ENCODE peak calls at places on chromosomes 3 and 15, in eight cellular contexts. R, A, J, L, D, Y, T and O are unnamed samples.

GRCh38 chr15:70066422-70066821 is 31.3 kb downstream of the TLE3 start:
- DNase-seq in R (no peak), A (no peak), J (no peak), L (no peak), D (no peak), Y (peak; percentile 43), T (no peak), O (no peak)

GRCh38 chr3:71376499-71376898 is 207.0 kb downstream of the FOXP1 start:
- DNase-seq in R (no peak), A (no peak), J (no peak), L (no peak), D (no peak), Y (no peak), T (no peak), O (no peak)

GRCh38 chr15:92623435-92623834 is 32.1 kb downstream of the FAM174B start:
- DNase-seq in R (no peak), A (no peak), J (no peak), L (no peak), D (no peak), Y (peak; percentile 78), T (no peak), O (no peak)

GRCh38 chr3:80050826-80051601 is 283.2 kb upstream of the ROBO1 start:
- DNase-seq in R (no peak), A (no peak), J (no peak), L (no peak), D (no peak), Y (no peak), T (no peak), O (no peak)

GRCh38 chr15:74320358-74321247 is 46.8 kb downstream of the CYP11A1 start:
- DNase-seq in R (no peak), A (peak; percentile 50), J (peak; percentile 81), L (no peak), D (peak; percentile 28), Y (no peak), T (no peak), O (no peak)

GRCh38 chr15:98690272-98690671 is 41.9 kb downstream of the IGF1R start:
- DNase-seq in R (no peak), A (no peak), J (no peak), L (no peak), D (no peak), Y (no peak), T (no peak), O (no peak)

GRCh38 chr3:157856078-157856939 is 249.9 kb downstream of the SHOX2 start:
- DNase-seq in R (no peak), A (no peak), J (no peak), L (no peak), D (no peak), Y (no peak), T (no peak), O (no peak)

GRCh38 chr3:17233398-17233800 is 348.6 kb downstream of the PLCL2 start:
- DNase-seq in R (no peak), A (no peak), J (peak; percentile 74), L (peak; percentile 13), D (peak; percentile 19), Y (peak; percentile 17), T (no peak), O (no peak)

GRCh38 chr3:52022323-52023100 is 26.8 kb upstream of the RPL29 start:
- DNase-seq in R (no peak), A (no peak), J (peak; percentile 61), L (no peak), D (no peak), Y (no peak), T (no peak), O (no peak)

GRCh38 chr15:73851679-73852078 is 21.7 kb upstream of the TBC1D21 start:
- DNase-seq in R (peak; percentile 6), A (peak; percentile 29), J (peak; percentile 91), L (peak; percentile 12), D (peak; percentile 28), Y (no peak), T (no peak), O (no peak)